ENCODE peak calls at places on chromosome 6, in seven cellular contexts. One of them, this sample, is unnamed.

GRCh38 chr6:7590918-7591302 is 912 bp downstream of the SNRNP48 start:
- DNase-seq in heart left ventricle: peak; percentile 48
- DNase-seq in tibial artery: peak; percentile 30
- DNase-seq in mammary epithelial cell: no peak
- DNase-seq in H1: no peak
- DNase-seq in left lung: no peak
- DNase-seq in fibroblast of lung: peak; percentile 16
- DNase-seq in this sample: peak; percentile 49

GRCh38 chr6:136228811-136229210 is 21.3 kb downstream of the MTFR2 start:
- DNase-seq in H1: no peak
- DNase-seq in left lung: no peak
- DNase-seq in mammary epithelial cell: no peak
- DNase-seq in tibial artery: no peak
- DNase-seq in fibroblast of lung: no peak
- DNase-seq in heart left ventricle: no peak
- DNase-seq in this sample: no peak

GRCh38 chr6:6843057-6843627 is 254.6 kb downstream of the LY86 start:
- DNase-seq in heart left ventricle: no peak
- DNase-seq in tibial artery: no peak
- DNase-seq in mammary epithelial cell: peak; percentile 59
- DNase-seq in left lung: no peak
- DNase-seq in fibroblast of lung: peak; percentile 36
- DNase-seq in H1: no peak
- DNase-seq in this sample: peak; percentile 80

GRCh38 chr6:22601941-22602340 is 32.6 kb downstream of the HDGFL1 start:
- DNase-seq in mammary epithelial cell: no peak
- DNase-seq in tibial artery: no peak
- DNase-seq in H1: no peak
- DNase-seq in fibroblast of lung: no peak
- DNase-seq in left lung: no peak
- DNase-seq in heart left ventricle: no peak
- DNase-seq in this sample: no peak

GRCh38 chr6:2861071-2861821 is 19.6 kb upstream of the SERPINB1 start:
- DNase-seq in H1: no peak
- DNase-seq in mammary epithelial cell: no peak
- DNase-seq in heart left ventricle: no peak
- DNase-seq in left lung: no peak
- DNase-seq in fibroblast of lung: no peak
- DNase-seq in tibial artery: no peak
- DNase-seq in this sample: no peak

GRCh38 chr6:85047818-85048217 is 283.4 kb upstream of the TBX18 start:
- DNase-seq in heart left ventricle: no peak
- DNase-seq in H1: no peak
- DNase-seq in left lung: no peak
- DNase-seq in fibroblast of lung: no peak
- DNase-seq in mammary epithelial cell: no peak
- DNase-seq in tibial artery: no peak
- DNase-seq in this sample: peak; percentile 38

GRCh38 chr6:127201321-127201720 is 65.3 kb upstream of the RNF146 start:
- DNase-seq in tibial artery: no peak
- DNase-seq in left lung: no peak
- DNase-seq in H1: no peak
- DNase-seq in fibroblast of lung: peak; percentile 27
- DNase-seq in mammary epithelial cell: peak; percentile 28
- DNase-seq in heart left ventricle: no peak
- DNase-seq in this sample: peak; percentile 23

GRCh38 chr6:52815167-52816092 is 11.8 kb upstream of the GSTA1 start:
- DNase-seq in fibroblast of lung: peak; percentile 61
- DNase-seq in H1: peak; percentile 34
- DNase-seq in heart left ventricle: peak; percentile 23
- DNase-seq in left lung: no peak
- DNase-seq in mammary epithelial cell: peak; percentile 31
- DNase-seq in tibial artery: peak; percentile 25
- DNase-seq in this sample: peak; percentile 51

GRCh38 chr6:119322715-119323350 is 26.7 kb downstream of the MAN1A1 start:
- DNase-seq in mammary epithelial cell: no peak
- DNase-seq in fibroblast of lung: no peak
- DNase-seq in heart left ventricle: no peak
- DNase-seq in left lung: no peak
- DNase-seq in H1: no peak
- DNase-seq in tibial artery: no peak
- DNase-seq in this sample: no peak

GRCh38 chr6:46011241-46012085 is 4.2 kb downstream of the CLIC5 start:
- DNase-seq in heart left ventricle: no peak
- DNase-seq in H1: no peak
- DNase-seq in fibroblast of lung: no peak
- DNase-seq in mammary epithelial cell: no peak
- DNase-seq in left lung: no peak
- DNase-seq in tibial artery: no peak
- DNase-seq in this sample: no peak

GRCh38 chr6:140379919-140380318 is 1005.5 kb upstream of the CITED2 start:
- DNase-seq in heart left ventricle: no peak
- DNase-seq in tibial artery: no peak
- DNase-seq in H1: no peak
- DNase-seq in fibroblast of lung: peak; percentile 75
- DNase-seq in left lung: no peak
- DNase-seq in mammary epithelial cell: no peak
- DNase-seq in this sample: no peak

GRCh38 chr6:100506651-100507050 is 41.9 kb upstream of the SIM1 start:
- DNase-seq in tibial artery: no peak
- DNase-seq in left lung: no peak
- DNase-seq in H1: no peak
- DNase-seq in heart left ventricle: no peak
- DNase-seq in fibroblast of lung: peak; percentile 34
- DNase-seq in mammary epithelial cell: no peak
- DNase-seq in this sample: no peak

GRCh38 chr6:55445648-55446204 is 118.5 kb downstream of the GFRAL start:
- DNase-seq in tibial artery: no peak
- DNase-seq in H1: no peak
- DNase-seq in fibroblast of lung: peak; percentile 68
- DNase-seq in mammary epithelial cell: peak; percentile 7
- DNase-seq in heart left ventricle: no peak
- DNase-seq in left lung: no peak
- DNase-seq in this sample: peak; percentile 51

GRCh38 chr6:147782302-147782701 is 273.8 kb downstream of the SAMD5 start:
- DNase-seq in tibial artery: no peak
- DNase-seq in mammary epithelial cell: no peak
- DNase-seq in left lung: no peak
- DNase-seq in H1: no peak
- DNase-seq in heart left ventricle: no peak
- DNase-seq in fibroblast of lung: peak; percentile 77
- DNase-seq in this sample: peak; percentile 34

GRCh38 chr6:124963416-124964083 is 1.3 kb downstream of the RNF217 start:
- DNase-seq in fibroblast of lung: peak; percentile 73
- DNase-seq in left lung: no peak
- DNase-seq in mammary epithelial cell: no peak
- DNase-seq in H1: no peak
- DNase-seq in tibial artery: no peak
- DNase-seq in heart left ventricle: no peak
- DNase-seq in this sample: peak; percentile 81

GRCh38 chr6:13676551-13677156 is 35.0 kb downstream of the RANBP9 start:
- DNase-seq in H1: no peak
- DNase-seq in mammary epithelial cell: no peak
- DNase-seq in tibial artery: no peak
- DNase-seq in heart left ventricle: no peak
- DNase-seq in left lung: no peak
- DNase-seq in fibroblast of lung: no peak
- DNase-seq in this sample: no peak

GRCh38 chr6:164247106-164247505 is 832.6 kb downstream of the QKI start:
- DNase-seq in left lung: no peak
- DNase-seq in heart left ventricle: no peak
- DNase-seq in mammary epithelial cell: no peak
- DNase-seq in tibial artery: no peak
- DNase-seq in H1: no peak
- DNase-seq in fibroblast of lung: no peak
- DNase-seq in this sample: no peak

GRCh38 chr6:53794073-53794719 is 609 bp upstream of the LRRC1 start:
- DNase-seq in heart left ventricle: peak; percentile 60
- DNase-seq in left lung: peak; percentile 64
- DNase-seq in fibroblast of lung: peak; percentile 93
- DNase-seq in H1: no peak
- DNase-seq in mammary epithelial cell: peak; percentile 87
- DNase-seq in tibial artery: peak; percentile 78
- DNase-seq in this sample: peak; percentile 84

GRCh38 chr6:167150815-167151557 is 6.8 kb downstream of the GPR31 start:
- DNase-seq in left lung: no peak
- DNase-seq in mammary epithelial cell: no peak
- DNase-seq in H1: no peak
- DNase-seq in tibial artery: no peak
- DNase-seq in fibroblast of lung: no peak
- DNase-seq in heart left ventricle: no peak
- DNase-seq in this sample: no peak

GRCh38 chr6:138654715-138655634 is 118.6 kb upstream of the CCDC28A start:
- DNase-seq in mammary epithelial cell: peak; percentile 78
- DNase-seq in H1: no peak
- DNase-seq in fibroblast of lung: peak; percentile 35
- DNase-seq in heart left ventricle: no peak
- DNase-seq in tibial artery: no peak
- DNase-seq in left lung: no peak
- DNase-seq in this sample: peak; percentile 85

GRCh38 chr6:39543117-39543516 is 182.1 kb downstream of the KIF6 start:
- DNase-seq in left lung: no peak
- DNase-seq in tibial artery: peak; percentile 71
- DNase-seq in H1: no peak
- DNase-seq in mammary epithelial cell: no peak
- DNase-seq in heart left ventricle: peak; percentile 36
- DNase-seq in fibroblast of lung: peak; percentile 36
- DNase-seq in this sample: no peak

DNA sequence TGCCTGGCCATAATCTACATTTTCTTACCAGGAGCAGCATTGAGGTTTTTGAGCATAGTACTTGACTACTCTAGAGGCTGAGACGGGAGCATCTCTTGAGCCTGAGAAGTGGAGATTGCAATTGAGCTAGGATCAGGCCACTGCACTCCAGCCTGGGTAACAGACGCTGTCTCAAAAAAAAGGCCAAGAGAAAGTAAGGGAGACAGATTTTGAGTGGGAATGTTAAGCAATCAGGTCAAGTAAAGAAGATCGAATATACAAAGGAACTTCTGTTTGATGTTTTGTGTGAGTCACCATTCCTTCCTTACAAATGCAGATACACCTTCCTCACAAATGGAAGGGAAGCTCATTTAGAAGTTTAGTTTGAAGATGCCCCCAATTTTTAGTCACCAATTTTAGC is 4.4 kb downstream of the PNRC1 start:
- DNase-seq in tibial artery: no peak
- DNase-seq in fibroblast of lung: no peak
- DNase-seq in left lung: no peak
- DNase-seq in mammary epithelial cell: peak; percentile 56
- DNase-seq in H1: no peak
- DNase-seq in heart left ventricle: no peak
- DNase-seq in this sample: peak; percentile 31
- H3K4me3 ChIP-seq in tibial artery: no peak overlapping the region
- H3K4me3 ChIP-seq in fibroblast of lung: peak overlapping the region; percentile 98
- H3K4me3 ChIP-seq in left lung: no peak overlapping the region
- H3K4me3 ChIP-seq in mammary epithelial cell: no peak overlapping the region
- H3K4me3 ChIP-seq in H1: no peak overlapping the region
- H3K4me3 ChIP-seq in heart left ventricle: no peak overlapping the region
- H3K4me3 ChIP-seq in this sample: no peak overlapping the region

GRCh38 chr6:43838276-43839036 is 68.4 kb downstream of the VEGFA start:
- DNase-seq in H1: no peak
- DNase-seq in mammary epithelial cell: peak; percentile 20
- DNase-seq in left lung: peak; percentile 75
- DNase-seq in fibroblast of lung: peak; percentile 74
- DNase-seq in heart left ventricle: peak; percentile 33
- DNase-seq in tibial artery: peak; percentile 36
- DNase-seq in this sample: peak; percentile 38
- TF ChIP-seq CTCF in H1: peak; percentile 54
- TF ChIP-seq CTCF in mammary epithelial cell: peak; percentile 33
- TF ChIP-seq CTCF in left lung: peak; percentile 32
- TF ChIP-seq CTCF in fibroblast of lung: peak; percentile 63
- TF ChIP-seq CTCF in heart left ventricle: peak; percentile 48
- TF ChIP-seq CTCF in tibial artery: no peak
- TF ChIP-seq CTCF in this sample: peak; percentile 51

GRCh38 chr6:27770724-27771123 is 141.5 kb downstream of the OR2B2 start:
- DNase-seq in H1: no peak
- DNase-seq in left lung: no peak
- DNase-seq in tibial artery: no peak
- DNase-seq in heart left ventricle: no peak
- DNase-seq in mammary epithelial cell: no peak
- DNase-seq in fibroblast of lung: no peak
- DNase-seq in this sample: no peak

GRCh38 chr6:27775796-27776184 is 136.4 kb downstream of the OR2B2 start:
- DNase-seq in H1: no peak
- DNase-seq in mammary epithelial cell: peak; percentile 34
- DNase-seq in left lung: no peak
- DNase-seq in tibial artery: no peak
- DNase-seq in heart left ventricle: no peak
- DNase-seq in fibroblast of lung: no peak
- DNase-seq in this sample: peak; percentile 60

GRCh38 chr6:27771240-27771639 is 141.0 kb downstream of the OR2B2 start:
- DNase-seq in H1: no peak
- DNase-seq in tibial artery: no peak
- DNase-seq in mammary epithelial cell: no peak
- DNase-seq in fibroblast of lung: no peak
- DNase-seq in left lung: no peak
- DNase-seq in heart left ventricle: no peak
- DNase-seq in this sample: no peak

GRCh38 chr6:27768556-27768955 is 143.6 kb downstream of the OR2B2 start:
- DNase-seq in tibial artery: no peak
- DNase-seq in fibroblast of lung: no peak
- DNase-seq in H1: no peak
- DNase-seq in mammary epithelial cell: no peak
- DNase-seq in left lung: no peak
- DNase-seq in heart left ventricle: no peak
- DNase-seq in this sample: no peak

GRCh38 chr6:27772261-27773001 is 139.8 kb downstream of the OR2B2 start:
- DNase-seq in left lung: peak; percentile 88
- DNase-seq in H1: no peak
- DNase-seq in fibroblast of lung: peak; percentile 77
- DNase-seq in mammary epithelial cell: peak; percentile 90
- DNase-seq in heart left ventricle: peak; percentile 85
- DNase-seq in tibial artery: peak; percentile 82
- DNase-seq in this sample: peak; percentile 93
- H3K4me3 ChIP-seq in left lung: no peak overlapping the region
- H3K4me3 ChIP-seq in H1: peak overlapping the region; percentile 15
- H3K4me3 ChIP-seq in fibroblast of lung: no peak overlapping the region
- H3K4me3 ChIP-seq in mammary epithelial cell: peak overlapping the region; percentile 12
- H3K4me3 ChIP-seq in heart left ventricle: no peak overlapping the region
- H3K4me3 ChIP-seq in tibial artery: no peak overlapping the region
- H3K4me3 ChIP-seq in this sample: peak overlapping the region; percentile 28

DNA sequence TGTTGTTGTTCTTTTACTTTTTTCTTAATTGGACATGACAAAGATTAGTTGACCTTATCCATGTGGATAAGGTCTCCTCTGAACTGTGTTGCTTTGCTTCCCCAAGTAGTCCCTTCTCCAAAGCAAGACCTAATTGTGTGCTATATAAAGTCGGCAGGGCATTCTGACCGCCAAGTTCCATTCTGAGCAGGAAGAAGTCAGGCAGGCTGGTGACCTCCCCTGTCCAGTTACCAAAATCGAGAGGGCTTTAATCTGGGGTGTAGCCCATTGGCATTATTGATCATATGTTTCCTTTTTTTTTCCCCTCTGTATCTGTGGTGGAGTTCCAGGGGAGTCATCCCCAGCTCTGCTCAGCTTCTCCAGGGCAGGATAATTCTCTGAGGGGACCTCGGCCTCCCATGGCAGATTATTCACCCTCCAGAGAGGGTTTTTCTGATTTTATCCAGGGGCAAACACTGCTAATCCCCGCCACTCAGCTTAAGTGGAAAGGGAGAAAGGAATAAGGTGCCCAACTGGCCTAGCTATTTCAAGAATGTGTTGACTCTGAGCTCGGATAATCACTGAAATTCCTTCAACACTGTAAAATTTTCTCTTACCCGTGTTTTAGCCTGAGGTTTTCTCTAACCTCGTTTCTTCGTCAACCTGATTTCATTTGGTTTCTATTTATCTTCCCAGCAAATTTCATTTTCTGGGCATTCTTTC is 71.8 kb upstream of the L3MBTL3 start:
- DNase-seq in left lung: no peak
- DNase-seq in H1: no peak
- DNase-seq in tibial artery: no peak
- DNase-seq in heart left ventricle: no peak
- DNase-seq in mammary epithelial cell: no peak
- DNase-seq in fibroblast of lung: no peak
- DNase-seq in this sample: no peak
- TF ChIP-seq CTCF in left lung: no peak
- TF ChIP-seq CTCF in H1: no peak
- TF ChIP-seq CTCF in tibial artery: no peak
- TF ChIP-seq CTCF in heart left ventricle: no peak
- TF ChIP-seq CTCF in mammary epithelial cell: no peak
- TF ChIP-seq CTCF in fibroblast of lung: no peak
- TF ChIP-seq CTCF in this sample: no peak

This sample was measured in epithelial cell of esophagus.